ENCODE peak calls at places on chromosomes 13 and 19, in four cellular contexts. X is heart right ventricle; Z is CD8-positive, alpha-beta T cell; M is psoas muscle. Q is an unnamed sample.

GRCh38 chr19:40119380-40119779 is 28.6 kb upstream of the ZNF780A start:
- DNase-seq in X (no peak), Z (no peak), M (no peak), Q (no peak)

GRCh38 chr13:78913656-78914055 is 254.7 kb upstream of the OBI1 start:
- DNase-seq in X (no peak), Z (no peak), M (no peak), Q (no peak)

GRCh38 chr13:74675185-74675584 is 541.0 kb upstream of the KLF12 start:
- DNase-seq in X (no peak), Z (no peak), M (no peak), Q (no peak)

GRCh38 chr19:34662919-34663318 is 14.0 kb downstream of the SCGB2B2 start:
- DNase-seq in X (no peak), Z (peak; percentile 18), M (no peak), Q (no peak)

GRCh38 chr13:34970961-34971360 is 28.9 kb downstream of the NBEA start:
- DNase-seq in X (no peak), Z (no peak), M (no peak), Q (no peak)

GRCh38 chr13:31399690-31400089 is 199.9 kb downstream of the B3GLCT start:
- DNase-seq in X (no peak), Z (no peak), M (no peak), Q (no peak)

GRCh38 chr19:29379257-29379986 is 146.4 kb upstream of the VSTM2B start:
- DNase-seq in X (no peak), Z (no peak), M (no peak), Q (no peak)

GRCh38 chr13:50760751-50761150 is 82.7 kb downstream of the DLEU7 start:
- DNase-seq in X (no peak), Z (no peak), M (no peak), Q (no peak)

GRCh38 chr13:41505209-41505835 is 48.0 kb downstream of the RGCC start:
- DNase-seq in X (no peak), Z (no peak), M (no peak), Q (no peak)

GRCh38 chr13:28606466-28606865 is 52.5 kb upstream of the POMP start:
- DNase-seq in X (no peak), Z (no peak), M (no peak), Q (no peak)

GRCh38 chr13:25067054-25067453 is 28.9 kb upstream of the PABPC3 start:
- DNase-seq in X (no peak), Z (no peak), M (no peak), Q (no peak)

GRCh38 chr13:103961129-103961528 is 894.9 kb upstream of the SLC10A2 start:
- DNase-seq in X (no peak), Z (no peak), M (no peak), Q (no peak)

GRCh38 chr19:22603518-22604440 is 30.3 kb upstream of the ZNF492 start:
- DNase-seq in X (no peak), Z (no peak), M (no peak), Q (no peak)

GRCh38 chr19:50431343-50432220 is 1.1 kb upstream of the MYBPC2 start:
- DNase-seq in X (peak; percentile 85), Z (peak; percentile 85), M (peak; percentile 79), Q (peak; percentile 49)

GRCh38 chr13:38656699-38657098 is 30.2 kb upstream of the FREM2 start:
- DNase-seq in X (no peak), Z (no peak), M (no peak), Q (no peak)

GRCh38 chr13:50635504-50635903 is 208.0 kb downstream of the DLEU7 start:
- DNase-seq in X (no peak), Z (no peak), M (no peak), Q (no peak)

GRCh38 chr19:39916236-39916635 is 18.2 kb downstream of the FCGBP start:
- DNase-seq in X (no peak), Z (no peak), M (no peak), Q (no peak)

GRCh38 chr19:46428278-46429141 is at the start of gene PNMA8C:
- DNase-seq in X (peak; percentile 80), Z (peak; percentile 29), M (peak; percentile 74), Q (no peak)

GRCh38 chr13:47175172-47175806 is 278.4 kb upstream of the HTR2A start:
- DNase-seq in X (no peak), Z (no peak), M (no peak), Q (no peak)

GRCh38 chr13:50257646-50258045 is 242.4 kb downstream of the KCNRG start:
- DNase-seq in X (no peak), Z (no peak), M (no peak), Q (no peak)

GRCh38 chr13:89458456-89458855 is 1787.3 kb downstream of the SLITRK5 start:
- DNase-seq in X (no peak), Z (no peak), M (no peak), Q (no peak)

GRCh38 chr19:3480383-3481091 is at the start of gene SMIM24:
- DNase-seq in X (no peak), Z (no peak), M (no peak), Q (no peak)

GRCh38 chr19:13014101-13014920 is 19.0 kb downstream of the NFIX start:
- DNase-seq in X (no peak), Z (no peak), M (no peak), Q (no peak)

GRCh38 chr13:24528816-24529398 is 16.3 kb upstream of the PARP4 start:
- DNase-seq in X (no peak), Z (no peak), M (no peak), Q (no peak)

GRCh38 chr13:21075303-21076264 is 14.2 kb upstream of the LATS2 start:
- DNase-seq in X (peak; percentile 48), Z (peak; percentile 12), M (peak; percentile 46), Q (no peak)

GRCh38 chr13:99086869-99087129 is 108.9 kb upstream of the DOCK9 start:
- DNase-seq in X (no peak), Z (peak; percentile 41), M (no peak), Q (no peak)

GRCh38 chr19:45117666-45118065 is 24.7 kb downstream of the PPP1R37 start:
- DNase-seq in X (no peak), Z (no peak), M (no peak), Q (no peak)

GRCh38 chr13:76223565-76223964 is 587.4 kb downstream of the LMO7 start:
- DNase-seq in X (no peak), Z (no peak), M (no peak), Q (no peak)

GRCh38 chr13:19864018-19864338 is 529 bp upstream of the ZMYM5 start:
- DNase-seq in X (peak; percentile 82), Z (peak; percentile 46), M (peak; percentile 78), Q (no peak)

GRCh38 chr19:10290876-10291553 is 1.3 kb downstream of the ICAM5 start:
- DNase-seq in X (peak; percentile 64), Z (no peak), M (no peak), Q (no peak)
- H3K4me1 ChIP-seq in X (peaks cover 92% of the 10 kb centered on the region), Z (peaks cover 89% of the 10 kb centered on the region), M (peaks cover 43% of the 10 kb centered on the region), Q (peaks cover 42% of the 10 kb centered on the region)

DNA sequence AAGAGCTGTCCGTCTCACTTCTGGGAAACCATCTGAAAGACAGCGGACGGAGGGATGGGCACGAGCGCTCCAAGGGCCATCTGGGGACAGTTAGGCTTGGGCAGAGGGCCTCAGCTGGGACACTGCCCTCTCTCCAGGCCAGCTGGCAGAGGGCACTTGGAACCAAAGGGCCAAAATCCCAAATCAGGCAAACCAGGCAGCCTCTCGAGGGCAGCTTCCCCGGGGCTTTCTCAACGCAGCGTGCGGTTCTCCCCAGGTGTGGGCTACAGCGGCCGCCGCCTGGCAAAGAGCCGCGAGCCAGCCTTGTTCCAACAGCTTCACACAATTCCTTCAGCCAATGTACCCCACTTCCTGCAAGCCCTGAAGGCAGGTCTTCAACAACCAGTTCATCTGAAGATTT is 5.0 kb downstream of the MLLT1 start:
- DNase-seq in X (peak; percentile 48), Z (no peak), M (peak; percentile 60), Q (no peak)
- H3K4me1 ChIP-seq in X (peaks cover 91% of the 10 kb centered on the region), Z (peaks cover 32% of the 10 kb centered on the region), M (peaks cover 84% of the 10 kb centered on the region), Q (peaks cover 77% of the 10 kb centered on the region)

GRCh38 chr13:110706570-110707378 is 858 bp upstream of the CARS2 start:
- DNase-seq in X (no peak), Z (no peak), M (no peak), Q (no peak)
- H3K4me1 ChIP-seq in X (peaks cover 56% of the 10 kb centered on the region), Z (peaks cover 48% of the 10 kb centered on the region), M (peaks cover 43% of the 10 kb centered on the region), Q (peaks cover 31% of the 10 kb centered on the region)

DNA sequence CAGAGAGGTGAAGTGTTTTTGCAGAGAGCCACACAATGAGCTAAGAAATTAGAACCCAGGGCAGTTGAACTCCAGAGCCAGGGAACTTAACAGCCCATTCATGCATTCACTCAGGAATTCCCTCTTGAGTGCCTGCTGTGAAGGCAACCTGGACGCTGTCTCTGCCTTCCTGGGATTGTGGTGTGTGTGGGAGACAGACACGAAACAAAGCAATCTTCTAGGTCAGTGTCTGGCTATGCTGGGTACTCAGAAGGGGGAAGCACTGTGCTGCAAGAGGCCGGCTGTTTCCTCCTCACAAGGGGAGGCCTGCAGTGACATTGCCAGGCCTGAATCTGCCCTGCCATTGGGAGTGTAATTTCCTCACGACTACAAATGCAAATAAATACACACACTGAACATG is 9.7 kb downstream of the BCKDHA start:
- DNase-seq in X (no peak), Z (no peak), M (no peak), Q (no peak)
- H3K4me1 ChIP-seq in X (peaks cover 96% of the 10 kb centered on the region), Z (peaks cover 9% of the 10 kb centered on the region), M (peaks cover 43% of the 10 kb centered on the region), Q (no peaks in the 10 kb centered on the region)

Q was measured in tibial nerve.